ENCODE peak calls at places on chromosomes 7 and 10, in nine cellular contexts. J is kidney, S is lower lobe of right lung, V is A549, K is pancreas, I is heart right ventricle, T is colonic mucosa, O is spleen, F is mucosa of descending colon. M is an unnamed sample. For H3K4me1, the result is how much of the 10 kb centered on the place peaks cover.

GRCh38 chr10:29102233-29102632 is 186.6 kb upstream of the LYZL1 start:
- DNase-seq in V (no peak), F (no peak), J (no peak), O (no peak), S (no peak), I (no peak), K (no peak), T (no peak), M (no peak)

GRCh38 chr10:79093658-79094411 is 25.1 kb downstream of the ZMIZ1 start:
- DNase-seq in J (peak), S (peak), O (no peak), K (peak), I (peak), T (peak), F (peak), V (peak), M (peak)

GRCh38 chr10:21742740-21743412 is 208.8 kb downstream of the MLLT10 start:
- DNase-seq in O (no peak), J (no peak), S (no peak), K (no peak), F (no peak), I (no peak), V (no peak), T (no peak), M (no peak)

GRCh38 chr10:103780242-103781149 is 74.9 kb downstream of the SH3PXD2A start:
- DNase-seq in S (no peak), O (no peak), F (peak), K (no peak), V (no peak), T (no peak), J (peak), I (no peak), M (no peak)

GRCh38 chr10:106956216-106956915 is 208.1 kb downstream of the SORCS1 start:
- DNase-seq in I (no peak), J (no peak), O (no peak), K (no peak), T (no peak), S (no peak), V (no peak), F (no peak), M (no peak)

GRCh38 chr10:637221-637620 is 52.2 kb downstream of the DIP2C start:
- DNase-seq in S (no peak), O (peak), J (no peak), K (no peak), I (no peak), T (no peak), V (no peak), F (peak), M (no peak)

GRCh38 chr7:3027005-3027404 is 16.7 kb downstream of the CARD11 start:
- DNase-seq in O (no peak), T (no peak), S (no peak), K (no peak), F (no peak), J (no peak), V (no peak), I (no peak), M (peak)

GRCh38 chr7:43626695-43627094 is 43.8 kb downstream of the STK17A start:
- DNase-seq in K (no peak), I (no peak), S (no peak), T (no peak), O (no peak), F (no peak), V (no peak), J (no peak), M (no peak)

GRCh38 chr10:93742633-93743349 is 14.9 kb upstream of the LGI1 start:
- DNase-seq in O (no peak), F (no peak), V (no peak), T (no peak), S (no peak), I (no peak), J (no peak), K (no peak), M (no peak)

GRCh38 chr10:131979336-131979735 is 2.4 kb downstream of the BNIP3 start:
- DNase-seq in O (peak), T (no peak), I (no peak), J (peak), V (no peak), F (no peak), S (no peak), K (no peak), M (no peak)

GRCh38 chr7:44693641-44694313 is 54.9 kb upstream of the ZMIZ2 start:
- DNase-seq in K (no peak), T (no peak), F (no peak), I (peak), O (no peak), S (peak), J (no peak), V (no peak), M (no peak)

GRCh38 chr7:127374181-127374580 is 18.3 kb downstream of the ZNF800 start:
- DNase-seq in J (no peak), F (no peak), O (no peak), S (no peak), V (no peak), T (no peak), I (no peak), K (no peak), M (no peak)

GRCh38 chr7:107785926-107786325 is 17.1 kb downstream of the SLC26A3 start:
- DNase-seq in I (no peak), J (no peak), V (no peak), F (no peak), K (no peak), O (no peak), S (no peak), T (no peak), M (peak)

GRCh38 chr7:47636693-47637175 is 54.8 kb upstream of the TNS3 start:
- DNase-seq in O (no peak), T (no peak), J (peak), V (no peak), K (no peak), F (no peak), S (no peak), I (no peak), M (no peak)
- H3K4me1 ChIP-seq in O (under half), T (under half), J (under half), V (half or more), K (under half), F (under half), S (under half), I (under half), M (under half)

GRCh38 chr7:98834949-98835348 is 34.9 kb downstream of the TMEM130 start:
- DNase-seq in S (no peak), V (no peak), F (no peak), O (no peak), I (no peak), K (no peak), T (no peak), J (no peak), M (no peak)

GRCh38 chr7:98837632-98837972 is 32.2 kb downstream of the TMEM130 start:
- DNase-seq in T (no peak), I (no peak), V (no peak), K (no peak), S (no peak), O (no peak), J (no peak), F (no peak), M (no peak)

GRCh38 chr7:98840604-98841508 is 29.0 kb downstream of the TMEM130 start:
- DNase-seq in J (no peak), T (no peak), K (no peak), F (no peak), I (no peak), V (no peak), S (no peak), O (no peak), M (no peak)

GRCh38 chr7:98840096-98840495 is 29.7 kb downstream of the TMEM130 start:
- DNase-seq in O (no peak), F (no peak), T (no peak), J (no peak), K (no peak), I (no peak), S (no peak), V (no peak), M (no peak)

DNA sequence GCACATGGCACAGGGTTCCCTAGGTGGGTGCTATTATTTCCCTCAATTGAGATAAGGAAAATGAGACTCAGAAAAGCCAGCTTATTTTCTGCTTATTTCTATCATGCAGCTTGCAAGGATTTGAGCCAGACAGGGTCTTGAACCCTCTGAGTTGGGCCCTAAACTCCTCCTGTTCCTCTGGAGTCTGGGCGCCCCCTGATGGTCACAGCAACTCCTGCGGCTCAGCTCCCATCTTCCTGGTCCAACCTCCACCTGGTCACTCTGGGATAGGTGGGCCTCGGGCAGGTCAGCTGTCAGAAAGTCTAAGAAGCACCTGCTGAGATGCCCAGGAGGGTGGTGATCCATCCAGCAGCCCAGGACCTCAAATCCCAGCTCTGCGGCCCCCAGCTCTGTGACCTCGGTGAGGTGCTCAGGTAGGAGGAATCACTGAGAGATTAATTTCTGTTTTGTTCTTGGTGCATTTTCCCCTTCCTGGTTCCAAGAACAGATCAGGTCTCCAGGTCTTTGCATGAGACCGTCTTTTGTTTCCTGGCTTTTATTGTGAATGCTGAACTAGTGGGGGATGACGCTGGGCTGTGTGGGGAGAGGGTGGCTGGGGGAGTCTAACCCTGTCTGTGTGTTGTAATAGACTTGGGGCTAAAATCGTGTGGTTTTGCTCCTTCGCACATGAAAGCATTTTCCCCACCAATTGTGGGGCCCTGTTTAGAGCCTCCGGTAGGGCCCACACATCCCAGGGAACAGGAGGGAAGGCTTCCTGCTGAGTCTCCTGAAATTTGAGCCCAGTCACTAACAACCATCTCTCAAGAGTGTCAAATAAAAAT is 32.8 kb downstream of the TMEM130 start:
- DNase-seq in T (peak), K (no peak), V (peak), F (peak), S (no peak), I (peak), O (no peak), J (no peak), M (no peak)
- TF ChIP-seq CTCF in T (peak), K (no peak), V (peak), F (no peak), S (peak), I (peak), O (no peak), J (no peak), M (no peak)

GRCh38 chr10:59700709-59701108 is 8.9 kb downstream of the SLC16A9 start:
- DNase-seq in T (no peak), F (no peak), K (no peak), S (no peak), O (no peak), J (no peak), I (no peak), V (no peak), M (no peak)

GRCh38 chr10:59704644-59705043 is 5.0 kb downstream of the SLC16A9 start:
- DNase-seq in O (no peak), I (no peak), V (no peak), K (no peak), J (no peak), F (no peak), S (no peak), T (no peak), M (no peak)

GRCh38 chr10:59706851-59707797 is 2.5 kb downstream of the SLC16A9 start:
- DNase-seq in K (no peak), O (no peak), F (no peak), J (no peak), I (no peak), T (no peak), S (no peak), V (no peak), M (no peak)

GRCh38 chr10:59698326-59698725 is 11.3 kb downstream of the SLC16A9 start:
- DNase-seq in V (no peak), I (no peak), O (no peak), F (no peak), J (no peak), S (no peak), K (no peak), T (no peak), M (no peak)

GRCh38 chr10:59702347-59702746 is 7.3 kb downstream of the SLC16A9 start:
- DNase-seq in I (no peak), O (no peak), S (no peak), K (no peak), T (no peak), V (no peak), F (no peak), J (no peak), M (no peak)
- H3K4me1 ChIP-seq in I (under half), O (under half), S (under half), K (under half), T (under half), V (under half), F (under half), J (under half), M (under half)

DNA sequence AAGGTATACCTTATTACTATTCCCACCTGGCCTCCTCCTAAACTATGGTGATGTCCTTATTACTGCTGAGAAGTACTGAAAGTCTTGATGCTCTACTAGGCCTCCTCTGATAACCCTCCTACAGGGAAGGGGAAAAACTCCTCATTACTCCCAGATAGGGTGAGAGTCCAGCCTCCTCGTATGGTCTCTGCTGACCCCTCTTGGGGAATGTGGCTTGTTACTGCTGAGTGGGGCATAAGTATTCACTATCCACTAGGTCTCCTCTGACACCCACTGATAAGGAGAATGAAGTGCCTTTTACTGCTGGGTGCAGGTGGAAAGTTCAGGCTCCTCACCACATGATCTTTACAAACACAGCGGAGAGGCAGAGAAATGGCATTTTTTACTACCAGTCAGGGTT is 222.9 kb downstream of the CHRM2 start:
- DNase-seq in V (no peak), I (no peak), J (no peak), T (no peak), F (no peak), K (no peak), S (no peak), O (no peak), M (no peak)
- TF ChIP-seq CTCF in V (no peak), I (peak), J (no peak), T (no peak), F (no peak), K (no peak), S (peak), O (no peak), M (no peak)

DNA sequence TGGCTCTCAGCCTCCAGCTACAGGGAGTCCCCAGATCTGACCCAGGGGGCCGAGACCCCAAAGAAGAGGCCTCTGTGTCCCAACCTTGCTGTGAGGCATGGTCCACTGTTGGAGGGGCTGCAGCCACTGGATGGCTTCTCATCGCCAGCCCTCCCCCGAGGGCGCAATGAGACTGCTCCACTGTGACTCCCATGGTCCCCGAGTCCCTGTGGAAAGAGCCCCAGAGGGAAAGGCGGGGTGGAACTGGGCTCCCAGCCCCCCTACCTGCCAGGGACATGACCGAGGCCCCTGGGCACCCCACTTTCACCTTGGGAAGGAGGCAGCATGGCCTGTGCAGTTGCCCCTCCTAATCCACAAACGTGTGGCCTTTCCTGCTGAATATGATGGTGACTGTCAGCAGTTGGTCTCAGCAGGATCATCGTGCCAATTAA is 33.5 kb upstream of the RET start:
- DNase-seq in S (peak), F (no peak), I (no peak), J (no peak), V (no peak), K (no peak), T (no peak), O (no peak), M (no peak)
- H3K4me1 ChIP-seq in S (under half), F (under half), I (under half), J (under half), V (under half), K (under half), T (under half), O (under half), M (under half)

DNA sequence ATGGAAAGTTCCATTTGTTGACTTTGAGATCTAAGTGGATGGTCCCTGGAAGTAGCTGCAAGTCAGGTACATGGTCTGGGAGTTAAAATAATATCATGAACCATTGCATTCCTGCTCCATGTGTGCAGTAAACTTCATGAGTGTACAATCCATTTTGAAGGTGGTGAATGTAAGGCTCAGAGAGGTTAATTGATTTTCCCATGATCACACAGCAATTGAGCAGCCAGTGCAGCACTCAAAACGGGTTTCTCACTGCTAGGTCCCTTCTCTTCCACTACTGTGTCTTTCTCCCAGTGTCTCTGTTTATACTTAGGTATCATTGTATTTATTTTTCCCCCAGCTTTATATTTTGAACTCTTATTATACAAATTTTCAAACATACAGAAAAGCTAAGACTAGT is 9.9 kb downstream of the ZSCAN25 start:
- DNase-seq in I (no peak), T (no peak), F (no peak), K (no peak), J (no peak), V (no peak), S (no peak), O (no peak), M (no peak)
- TF ChIP-seq CTCF in I (no peak), T (no peak), F (no peak), K (no peak), J (no peak), V (no peak), S (no peak), O (no peak), M (no peak)

GRCh38 chr7:26198781-26199169 is 1.8 kb downstream of the HNRNPA2B1 start:
- DNase-seq in T (no peak), O (no peak), V (no peak), K (no peak), J (no peak), S (no peak), F (no peak), I (no peak), M (no peak)
- H3K4me1 ChIP-seq in T (under half), O (half or more), V (under half), K (under half), J (under half), S (half or more), F (under half), I (under half), M (under half)